ENCODE peak calls at places on chromosomes 12 and 14, in six cellular contexts. One of them, this sample, is unnamed.

GRCh38 chr12:111430418-111431353 is 25.0 kb downstream of the SH2B3 start:
- DNase-seq in foreskin fibroblast: no peak
- DNase-seq in heart right ventricle: peak; percentile 57
- DNase-seq in brain microvascular endothelial cell: no peak
- DNase-seq in osteocyte: no peak
- DNase-seq in HL-60: peak; percentile 71
- DNase-seq in this sample: no peak

GRCh38 chr12:13342971-13343370 is 146.4 kb downstream of the EMP1 start:
- DNase-seq in foreskin fibroblast: peak; percentile 8
- DNase-seq in heart right ventricle: no peak
- DNase-seq in brain microvascular endothelial cell: no peak
- DNase-seq in osteocyte: no peak
- DNase-seq in HL-60: no peak
- DNase-seq in this sample: no peak

GRCh38 chr12:132874175-132874574 is 13.2 kb downstream of the CHFR start:
- DNase-seq in foreskin fibroblast: no peak
- DNase-seq in heart right ventricle: no peak
- DNase-seq in brain microvascular endothelial cell: no peak
- DNase-seq in osteocyte: no peak
- DNase-seq in HL-60: no peak
- DNase-seq in this sample: no peak

GRCh38 chr12:79687711-79688270 is 3.0 kb downstream of the PAWR start:
- DNase-seq in foreskin fibroblast: no peak
- DNase-seq in heart right ventricle: no peak
- DNase-seq in brain microvascular endothelial cell: no peak
- DNase-seq in osteocyte: no peak
- DNase-seq in HL-60: no peak
- DNase-seq in this sample: no peak

GRCh38 chr12:113470871-113471618 is 626 bp downstream of the LHX5 start:
- DNase-seq in foreskin fibroblast: peak; percentile 16
- DNase-seq in heart right ventricle: no peak
- DNase-seq in brain microvascular endothelial cell: no peak
- DNase-seq in osteocyte: no peak
- DNase-seq in HL-60: no peak
- DNase-seq in this sample: no peak

GRCh38 chr14:100729982-100730381 is 3.3 kb downstream of the DLK1 start:
- DNase-seq in foreskin fibroblast: no peak
- DNase-seq in heart right ventricle: no peak
- DNase-seq in brain microvascular endothelial cell: no peak
- DNase-seq in osteocyte: no peak
- DNase-seq in HL-60: no peak
- DNase-seq in this sample: no peak

GRCh38 chr12:122422769-122423257 is 344 bp upstream of the CLIP1 start:
- DNase-seq in foreskin fibroblast: peak; percentile 76
- DNase-seq in heart right ventricle: peak; percentile 20
- DNase-seq in brain microvascular endothelial cell: no peak
- DNase-seq in osteocyte: no peak
- DNase-seq in HL-60: no peak
- DNase-seq in this sample: peak; percentile 65

GRCh38 chr12:45125997-45126396 is 75.1 kb upstream of the DBX2 start:
- DNase-seq in foreskin fibroblast: no peak
- DNase-seq in heart right ventricle: no peak
- DNase-seq in brain microvascular endothelial cell: no peak
- DNase-seq in osteocyte: no peak
- DNase-seq in HL-60: no peak
- DNase-seq in this sample: no peak

GRCh38 chr12:26762185-26762584 is 70.8 kb downstream of the ITPR2 start:
- DNase-seq in foreskin fibroblast: no peak
- DNase-seq in heart right ventricle: no peak
- DNase-seq in brain microvascular endothelial cell: no peak
- DNase-seq in osteocyte: no peak
- DNase-seq in HL-60: no peak
- DNase-seq in this sample: no peak

GRCh38 chr12:4270670-4271432 is 2.7 kb upstream of the CCND2 start:
- DNase-seq in foreskin fibroblast: peak; percentile 63
- DNase-seq in heart right ventricle: peak; percentile 72
- DNase-seq in brain microvascular endothelial cell: no peak
- DNase-seq in osteocyte: peak; percentile 81
- DNase-seq in HL-60: peak; percentile 68
- DNase-seq in this sample: peak; percentile 69

GRCh38 chr14:93231129-93231979 is 24.3 kb downstream of the UBR7 start:
- DNase-seq in foreskin fibroblast: peak; percentile 77
- DNase-seq in heart right ventricle: peak; percentile 25
- DNase-seq in brain microvascular endothelial cell: peak; percentile 51
- DNase-seq in osteocyte: no peak
- DNase-seq in HL-60: no peak
- DNase-seq in this sample: no peak

GRCh38 chr14:56122306-56122705 is 4.1 kb downstream of the PELI2 start:
- DNase-seq in foreskin fibroblast: peak; percentile 73
- DNase-seq in heart right ventricle: no peak
- DNase-seq in brain microvascular endothelial cell: no peak
- DNase-seq in osteocyte: no peak
- DNase-seq in HL-60: no peak
- DNase-seq in this sample: no peak

GRCh38 chr14:49909016-49909415 is 16.1 kb downstream of the ARF6 start:
- DNase-seq in foreskin fibroblast: no peak
- DNase-seq in heart right ventricle: no peak
- DNase-seq in brain microvascular endothelial cell: no peak
- DNase-seq in osteocyte: no peak
- DNase-seq in HL-60: no peak
- DNase-seq in this sample: no peak

GRCh38 chr12:131617179-131617578 is 93.7 kb upstream of the SFSWAP start:
- DNase-seq in foreskin fibroblast: no peak
- DNase-seq in heart right ventricle: no peak
- DNase-seq in brain microvascular endothelial cell: no peak
- DNase-seq in osteocyte: no peak
- DNase-seq in HL-60: no peak
- DNase-seq in this sample: no peak
- TF ChIP-seq CTCF in foreskin fibroblast: no peak
- TF ChIP-seq CTCF in heart right ventricle: no peak
- TF ChIP-seq CTCF in brain microvascular endothelial cell: no peak
- TF ChIP-seq CTCF in osteocyte: no peak
- TF ChIP-seq CTCF in HL-60: no peak
- TF ChIP-seq CTCF in this sample: no peak

GRCh38 chr14:95686935-95687334 is 709 bp downstream of the TCL1B start:
- DNase-seq in foreskin fibroblast: no peak
- DNase-seq in heart right ventricle: no peak
- DNase-seq in brain microvascular endothelial cell: no peak
- DNase-seq in osteocyte: no peak
- DNase-seq in HL-60: no peak
- DNase-seq in this sample: no peak

GRCh38 chr14:95681153-95681552 is 5.1 kb upstream of the TCL1B start:
- DNase-seq in foreskin fibroblast: no peak
- DNase-seq in heart right ventricle: no peak
- DNase-seq in brain microvascular endothelial cell: no peak
- DNase-seq in osteocyte: no peak
- DNase-seq in HL-60: no peak
- DNase-seq in this sample: no peak

GRCh38 chr14:95679995-95680735 is 6.1 kb upstream of the TCL1B start:
- DNase-seq in foreskin fibroblast: no peak
- DNase-seq in heart right ventricle: no peak
- DNase-seq in brain microvascular endothelial cell: no peak
- DNase-seq in osteocyte: no peak
- DNase-seq in HL-60: no peak
- DNase-seq in this sample: no peak

GRCh38 chr14:95685978-95686922 is at the start of gene TCL1B:
- DNase-seq in foreskin fibroblast: no peak
- DNase-seq in heart right ventricle: no peak
- DNase-seq in brain microvascular endothelial cell: no peak
- DNase-seq in osteocyte: no peak
- DNase-seq in HL-60: no peak
- DNase-seq in this sample: no peak

DNA sequence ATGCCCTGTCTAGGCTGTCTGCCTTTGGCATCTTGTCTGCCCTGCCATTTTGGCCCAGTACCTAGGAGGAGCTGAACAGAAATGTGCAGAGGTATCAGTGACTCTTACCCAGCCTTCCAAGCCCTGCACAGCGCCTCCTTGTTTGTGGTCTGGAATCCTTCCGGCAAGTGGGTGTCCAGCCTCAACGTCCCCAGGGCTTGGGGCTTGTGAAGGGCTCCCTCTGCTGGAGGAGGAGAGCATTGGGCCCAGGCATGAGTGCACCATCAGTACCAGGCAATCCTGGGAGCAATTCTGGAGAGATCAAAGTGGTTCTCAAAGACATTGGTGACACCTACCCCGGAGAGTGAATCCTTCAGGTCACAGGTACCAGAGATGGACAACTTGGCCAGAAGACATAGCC is 2.4 kb upstream of the TCL1B start:
- DNase-seq in foreskin fibroblast: no peak
- DNase-seq in heart right ventricle: no peak
- DNase-seq in brain microvascular endothelial cell: no peak
- DNase-seq in osteocyte: no peak
- DNase-seq in HL-60: peak; percentile 14
- DNase-seq in this sample: no peak
- TF ChIP-seq CTCF in foreskin fibroblast: peak; percentile 42
- TF ChIP-seq CTCF in heart right ventricle: peak; percentile 41
- TF ChIP-seq CTCF in brain microvascular endothelial cell: peak; percentile 29
- TF ChIP-seq CTCF in osteocyte: peak; percentile 18
- TF ChIP-seq CTCF in HL-60: peak; percentile 76
- TF ChIP-seq CTCF in this sample: no peak

DNA sequence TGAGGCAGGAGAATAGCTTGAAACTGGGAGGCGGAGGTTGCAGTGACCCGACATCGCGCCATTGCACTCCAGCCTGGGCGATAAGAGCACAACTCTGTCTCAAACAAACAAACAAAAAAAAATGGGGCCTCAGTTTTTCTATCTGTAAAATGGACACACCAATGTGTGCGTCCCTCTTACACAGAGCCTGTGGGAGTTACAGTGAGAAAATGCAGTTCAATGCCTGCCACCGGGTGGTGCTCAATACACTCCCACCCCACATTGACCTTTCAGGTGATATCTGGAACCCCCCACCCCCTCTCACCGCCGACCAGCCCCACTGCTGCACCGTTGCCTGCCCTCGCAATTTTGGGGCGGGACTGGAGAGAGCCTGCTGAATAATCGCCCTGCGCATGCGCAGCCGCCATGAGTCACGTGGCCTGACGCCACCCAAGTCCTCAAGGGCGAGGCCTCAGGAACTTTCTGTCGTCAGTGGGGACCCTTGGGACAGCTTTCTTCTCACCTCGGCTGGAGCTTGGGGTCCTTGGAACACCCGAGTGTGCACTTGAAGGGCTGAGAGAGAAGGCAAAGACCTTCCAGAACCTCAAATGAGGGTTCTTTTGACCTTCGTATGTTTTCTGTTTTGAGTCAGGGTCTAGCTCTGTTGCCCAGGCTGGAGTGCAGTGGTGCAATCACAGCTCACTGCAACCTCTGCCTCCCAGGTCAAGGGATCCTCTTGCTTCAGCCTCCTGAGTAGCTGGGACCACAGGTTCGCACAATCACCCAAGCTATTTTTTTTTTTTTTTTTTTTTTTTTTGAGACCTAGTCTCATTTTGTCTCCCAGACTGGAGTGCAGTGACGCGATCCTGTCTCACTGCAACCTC is 14.6 kb upstream of the CABP1 start:
- DNase-seq in foreskin fibroblast: no peak
- DNase-seq in heart right ventricle: no peak
- DNase-seq in brain microvascular endothelial cell: no peak
- DNase-seq in osteocyte: no peak
- DNase-seq in HL-60: no peak
- DNase-seq in this sample: no peak
- TF ChIP-seq CTCF in foreskin fibroblast: no peak
- TF ChIP-seq CTCF in heart right ventricle: no peak
- TF ChIP-seq CTCF in brain microvascular endothelial cell: peak; percentile 21
- TF ChIP-seq CTCF in osteocyte: no peak
- TF ChIP-seq CTCF in HL-60: peak; percentile 19
- TF ChIP-seq CTCF in this sample: no peak

GRCh38 chr14:65103150-65103760 is 938 bp upstream of the MAX start:
- DNase-seq in foreskin fibroblast: peak; percentile 42
- DNase-seq in heart right ventricle: no peak
- DNase-seq in brain microvascular endothelial cell: peak; percentile 12
- DNase-seq in osteocyte: no peak
- DNase-seq in HL-60: peak; percentile 33
- DNase-seq in this sample: no peak
- TF ChIP-seq CTCF in foreskin fibroblast: peak; percentile 18
- TF ChIP-seq CTCF in heart right ventricle: no peak
- TF ChIP-seq CTCF in brain microvascular endothelial cell: peak; percentile 13
- TF ChIP-seq CTCF in osteocyte: peak; percentile 21
- TF ChIP-seq CTCF in HL-60: no peak
- TF ChIP-seq CTCF in this sample: no peak

DNA sequence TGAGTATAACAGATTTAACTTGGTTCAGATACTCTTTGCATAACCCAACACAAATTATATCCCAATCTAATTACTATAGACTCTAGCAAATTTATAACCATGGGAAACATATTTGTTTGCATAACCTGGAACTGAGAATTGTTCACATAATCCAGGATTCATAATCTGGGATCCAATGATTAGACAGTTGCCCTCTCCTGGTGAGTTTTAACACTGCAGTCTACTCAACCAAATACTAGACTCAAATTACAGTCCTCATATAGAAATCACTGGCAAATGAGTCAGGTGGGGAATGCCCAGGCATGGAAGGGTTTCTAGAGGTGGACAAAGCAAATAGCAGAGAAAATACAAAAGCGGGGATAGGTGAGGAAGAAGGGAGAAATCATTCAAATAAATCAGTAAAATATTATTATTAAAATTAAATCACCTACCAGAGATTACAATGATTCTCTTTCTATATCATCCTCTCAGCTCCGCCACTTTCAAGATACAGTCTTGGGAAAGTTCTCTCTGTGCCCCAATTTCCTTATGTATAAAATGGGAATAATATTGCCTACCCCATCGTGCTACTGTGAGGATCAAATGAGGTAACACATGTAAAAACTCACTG is 9.4 kb downstream of the GCH1 start:
- DNase-seq in foreskin fibroblast: peak; percentile 72
- DNase-seq in heart right ventricle: peak; percentile 45
- DNase-seq in brain microvascular endothelial cell: peak; percentile 81
- DNase-seq in osteocyte: no peak
- DNase-seq in HL-60: no peak
- DNase-seq in this sample: no peak
- TF ChIP-seq CTCF in foreskin fibroblast: peak; percentile 74
- TF ChIP-seq CTCF in heart right ventricle: peak; percentile 81
- TF ChIP-seq CTCF in brain microvascular endothelial cell: peak; percentile 66
- TF ChIP-seq CTCF in osteocyte: peak; percentile 74
- TF ChIP-seq CTCF in HL-60: peak; percentile 71
- TF ChIP-seq CTCF in this sample: peak; percentile 62

This sample was measured in right atrium auricular region.